ENCODE peak calls at places on chromosomes 2 and 18, in seven cellular contexts. Q is heart right ventricle, R is PC-3, Y is lower lobe of right lung, F is PC-9, Z is AG09309, N is hepatocyte. B is an unnamed sample.

GRCh38 chr2:28365158-28365557 is 27.5 kb upstream of the FOSL2 start:
- DNase-seq in Q (no peak), R (no peak), Y (no peak), F (no peak), Z (no peak), N (no peak), B (no peak)

GRCh38 chr2:185608799-185609198 is 129.8 kb upstream of the FSIP2 start:
- DNase-seq in Q (no peak), R (peak; percentile 71), Y (no peak), F (no peak), Z (no peak), N (peak; percentile 13), B (no peak)

GRCh38 chr2:108594982-108595464 is 60.8 kb downstream of the LIMS1 start:
- DNase-seq in Q (no peak), R (peak; percentile 89), Y (no peak), F (peak; percentile 73), Z (no peak), N (no peak), B (peak; percentile 92)

GRCh38 chr2:174771631-174772491 is 7.6 kb upstream of the CHRNA1 start:
- DNase-seq in Q (peak; percentile 83), R (peak; percentile 84), Y (peak; percentile 74), F (peak; percentile 70), Z (peak; percentile 65), N (peak; percentile 87), B (peak; percentile 81)

GRCh38 chr2:24920813-24921441 is 890 bp upstream of the ADCY3 start:
- DNase-seq in Q (no peak), R (peak; percentile 57), Y (no peak), F (no peak), Z (no peak), N (no peak), B (no peak)

GRCh38 chr2:42435641-42436040 is 58.1 kb downstream of the KCNG3 start:
- DNase-seq in Q (no peak), R (no peak), Y (no peak), F (no peak), Z (no peak), N (no peak), B (no peak)

GRCh38 chr2:65436169-65436824 is 3.9 kb upstream of the SPRED2 start:
- DNase-seq in Q (peak; percentile 91), R (peak; percentile 85), Y (peak; percentile 93), F (peak; percentile 88), Z (peak; percentile 95), N (peak; percentile 95), B (peak; percentile 96)

GRCh38 chr2:206858972-206859739 is 80.2 kb upstream of the CPO start:
- DNase-seq in Q (no peak), R (no peak), Y (no peak), F (no peak), Z (no peak), N (no peak), B (no peak)

GRCh38 chr2:158034198-158034831 is 67.4 kb upstream of the UPP2 start:
- DNase-seq in Q (peak; percentile 54), R (peak; percentile 76), Y (no peak), F (no peak), Z (peak; percentile 27), N (peak; percentile 85), B (peak; percentile 66)

GRCh38 chr2:173940208-173941020 is 24.8 kb downstream of the SP3 start:
- DNase-seq in Q (no peak), R (no peak), Y (no peak), F (no peak), Z (no peak), N (no peak), B (no peak)

GRCh38 chr2:143030127-143030526 is 99.1 kb upstream of the ARHGAP15 start:
- DNase-seq in Q (no peak), R (no peak), Y (no peak), F (no peak), Z (no peak), N (no peak), B (peak; percentile 3)

GRCh38 chr18:55735199-55735855 is 147.3 kb upstream of the TCF4 start:
- DNase-seq in Q (no peak), R (no peak), Y (no peak), F (no peak), Z (no peak), N (no peak), B (no peak)

GRCh38 chr2:42383855-42384530 is 23.0 kb upstream of the COX7A2L start:
- DNase-seq in Q (no peak), R (no peak), Y (no peak), F (peak; percentile 30), Z (no peak), N (no peak), B (no peak)

GRCh38 chr2:191811807-191812602 is 34.9 kb downstream of the CAVIN2 start:
- DNase-seq in Q (peak; percentile 65), R (peak; percentile 85), Y (no peak), F (peak; percentile 39), Z (peak; percentile 33), N (peak; percentile 77), B (peak; percentile 85)

GRCh38 chr2:216017365-216017764 is 4.0 kb upstream of the MREG start:
- DNase-seq in Q (no peak), R (peak; percentile 78), Y (no peak), F (peak; percentile 62), Z (no peak), N (no peak), B (no peak)

GRCh38 chr2:69278366-69278765 is 108.7 kb downstream of the GFPT1 start:
- DNase-seq in Q (no peak), R (no peak), Y (no peak), F (no peak), Z (no peak), N (no peak), B (peak; percentile 67)

GRCh38 chr2:54629914-54630609 is 93.4 kb upstream of the EML6 start:
- DNase-seq in Q (peak; percentile 81), R (peak; percentile 29), Y (no peak), F (no peak), Z (no peak), N (peak; percentile 79), B (peak; percentile 78)

GRCh38 chr2:115389024-115389423 is 946.6 kb downstream of the DPP10 start:
- DNase-seq in Q (no peak), R (no peak), Y (no peak), F (no peak), Z (no peak), N (peak; percentile 21), B (no peak)

GRCh38 chr2:113966832-113967231 is 76.9 kb downstream of the ACTR3 start:
- DNase-seq in Q (no peak), R (peak; percentile 46), Y (no peak), F (no peak), Z (no peak), N (no peak), B (peak; percentile 66)

GRCh38 chr2:186575302-186575701 is 14.6 kb upstream of the ITGAV start:
- DNase-seq in Q (peak; percentile 53), R (peak; percentile 96), Y (no peak), F (peak; percentile 89), Z (peak; percentile 93), N (peak; percentile 92), B (peak; percentile 99)

GRCh38 chr2:141015339-141016047 is 1115.3 kb downstream of the LRP1B start:
- DNase-seq in Q (peak; percentile 51), R (no peak), Y (no peak), F (no peak), Z (no peak), N (no peak), B (peak; percentile 3)

GRCh38 chr2:229980440-229981184 is 58.3 kb downstream of the FBXO36 start:
- DNase-seq in Q (peak; percentile 45), R (peak; percentile 23), Y (no peak), F (no peak), Z (peak; percentile 27), N (peak; percentile 53), B (peak; percentile 90)

GRCh38 chr2:178267660-178268059 is 73.3 kb downstream of the OSBPL6 start:
- DNase-seq in Q (no peak), R (no peak), Y (no peak), F (no peak), Z (no peak), N (no peak), B (no peak)

GRCh38 chr2:24359701-24360049 is 661 bp downstream of the ITSN2 start:
- DNase-seq in Q (peak; percentile 56), R (peak; percentile 31), Y (peak; percentile 64), F (no peak), Z (no peak), N (peak; percentile 71), B (peak; percentile 17)

GRCh38 chr2:229852565-229852964 is 69.2 kb downstream of the TRIP12 start:
- DNase-seq in Q (peak; percentile 48), R (peak; percentile 26), Y (no peak), F (no peak), Z (no peak), N (no peak), B (peak; percentile 88)

GRCh38 chr2:201668402-201668801 is 25.1 kb upstream of the TMEM237 start:
- DNase-seq in Q (no peak), R (no peak), Y (no peak), F (no peak), Z (no peak), N (no peak), B (no peak)

GRCh38 chr2:201661366-201661765 is 18.1 kb upstream of the TMEM237 start:
- DNase-seq in Q (no peak), R (no peak), Y (no peak), F (no peak), Z (no peak), N (no peak), B (peak; percentile 33)

GRCh38 chr2:201669865-201670264 is 26.6 kb upstream of the TMEM237 start:
- DNase-seq in Q (no peak), R (no peak), Y (no peak), F (no peak), Z (no peak), N (no peak), B (no peak)

GRCh38 chr2:201664334-201664733 is 21.0 kb upstream of the TMEM237 start:
- DNase-seq in Q (no peak), R (no peak), Y (no peak), F (no peak), Z (no peak), N (no peak), B (no peak)

GRCh38 chr2:201665420-201666158 is 22.3 kb upstream of the TMEM237 start:
- DNase-seq in Q (no peak), R (peak; percentile 19), Y (no peak), F (no peak), Z (no peak), N (no peak), B (peak; percentile 8)
- TF ChIP-seq CTCF in Q (no peak), R (no peak), Y (no peak), F (no peak), Z (no peak), N (peak; percentile 22), B (no peak)

GRCh38 chr2:224927011-224927410 is 115.3 kb downstream of the DOCK10 start:
- DNase-seq in Q (no peak), R (no peak), Y (no peak), F (no peak), Z (no peak), N (no peak), B (no peak)
- H3K4me3 ChIP-seq in Q (no peak overlapping the region), R (no peak overlapping the region), Y (no peak overlapping the region), F (no peak overlapping the region), Z (no peak overlapping the region), N (no peak overlapping the region), B (no peak overlapping the region)

GRCh38 chr18:79988079-79988924 is at the start of gene TXNL4A:
- DNase-seq in Q (peak; percentile 86), R (peak; percentile 92), Y (peak; percentile 94), F (peak; percentile 66), Z (peak; percentile 54), N (peak; percentile 92), B (peak; percentile 89)
- TF ChIP-seq CTCF in Q (peak; percentile 53), R (peak; percentile 33), Y (peak; percentile 48), F (no peak), Z (peak; percentile 18), N (peak; percentile 25), B (peak; percentile 29)

DNA sequence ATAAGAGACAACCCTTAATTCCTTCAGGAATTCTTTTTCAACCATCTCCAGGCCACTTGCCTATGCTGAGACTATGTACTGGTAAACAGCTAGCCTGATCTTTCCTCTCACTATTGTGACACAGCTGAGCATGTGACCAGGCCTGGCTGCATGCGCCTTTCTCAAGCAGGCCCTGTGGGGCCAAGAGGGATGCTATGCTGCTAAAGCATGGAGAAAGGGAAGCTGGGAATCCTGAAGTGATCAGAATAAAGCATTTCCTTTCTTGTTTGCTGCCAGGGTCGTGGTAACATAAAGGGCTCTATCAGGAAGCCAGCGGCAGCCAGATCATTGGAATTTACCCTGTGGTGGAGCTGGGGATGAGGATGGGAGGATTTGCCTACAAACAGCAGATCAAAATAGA is 29.8 kb upstream of the LCLAT1 start:
- DNase-seq in Q (no peak), R (no peak), Y (no peak), F (no peak), Z (no peak), N (peak; percentile 57), B (peak; percentile 37)
- H3K4me3 ChIP-seq in Q (no peak overlapping the region), R (no peak overlapping the region), Y (no peak overlapping the region), F (no peak overlapping the region), Z (no peak overlapping the region), N (no peak overlapping the region), B (no peak overlapping the region)